ENCODE peak calls at places on chromosomes 6 and 20, in six cellular contexts. D is SJSA1; A is naive B cell; P is HCT116; O is naive thymus-derived CD4-positive, alpha-beta T cell; Q is effector memory CD4-positive, alpha-beta T cell. Y is an unnamed sample.

GRCh38 chr6:26251354-26252081 is 113.5 kb upstream of the BTN3A2 start:
- DNase-seq in D (peak; percentile 72), A (peak; percentile 69), P (no peak), O (peak; percentile 75), Q (peak; percentile 53), Y (no peak)

GRCh38 chr6:116596815-116597214 is 19.5 kb upstream of the RSPH4A start:
- DNase-seq in D (no peak), A (no peak), P (no peak), O (no peak), Q (no peak), Y (no peak)

GRCh38 chr20:50260480-50261221 is 70.0 kb downstream of the CEBPB start:
- DNase-seq in D (no peak), A (no peak), P (no peak), O (no peak), Q (no peak), Y (no peak)

GRCh38 chr20:41664584-41664983 is 46.4 kb upstream of the CHD6 start:
- DNase-seq in D (no peak), A (peak; percentile 35), P (peak; percentile 37), O (no peak), Q (no peak), Y (peak; percentile 22)

GRCh38 chr20:23200413-23200812 is 114.3 kb upstream of the CD93 start:
- DNase-seq in D (no peak), A (no peak), P (no peak), O (no peak), Q (no peak), Y (no peak)

GRCh38 chr20:52985687-52986086 is 13.5 kb downstream of the TSHZ2 start:
- DNase-seq in D (no peak), A (no peak), P (no peak), O (no peak), Q (no peak), Y (no peak)

GRCh38 chr6:134082191-134082590 is 29.8 kb upstream of the SLC2A12 start:
- DNase-seq in D (no peak), A (peak; percentile 25), P (no peak), O (no peak), Q (no peak), Y (no peak)

GRCh38 chr6:165729307-165729936 is 66.4 kb upstream of the PDE10A start:
- DNase-seq in D (no peak), A (no peak), P (peak; percentile 6), O (no peak), Q (no peak), Y (peak; percentile 20)

GRCh38 chr20:1927217-1927616 is 32.0 kb downstream of the SIRPA start:
- DNase-seq in D (no peak), A (peak; percentile 9), P (no peak), O (no peak), Q (no peak), Y (no peak)

GRCh38 chr6:91751496-91751895 is 1164.6 kb upstream of the MAP3K7 start:
- DNase-seq in D (no peak), A (no peak), P (no peak), O (no peak), Q (no peak), Y (no peak)

Y was measured in H54.